ENCODE peak calls at places on chromosomes 1 and 21, in seven cellular contexts. G is fibroblast of lung, Z is dorsolateral prefrontal cortex, H is spleen, A is cardiac muscle cell, T is PC-9, D is BJ. Q is an unnamed sample.

GRCh38 chr1:55005351-55006140 is 6.8 kb downstream of the BSND start:
- DNase-seq in G (no peak), Z (no peak), H (peak; percentile 65), A (no peak), T (no peak), D (no peak), Q (no peak)

GRCh38 chr1:17207046-17207445 is 2.1 kb downstream of the PADI1 start:
- DNase-seq in G (no peak), Z (no peak), H (no peak), A (peak; percentile 28), T (no peak), D (no peak), Q (no peak)

GRCh38 chr1:83718338-83718737 is 280.6 kb downstream of the TTLL7 start:
- DNase-seq in G (no peak), Z (no peak), H (no peak), A (no peak), T (no peak), D (no peak), Q (no peak)

GRCh38 chr1:232501856-232502255 is 128.1 kb downstream of the SIPA1L2 start:
- DNase-seq in G (no peak), Z (no peak), H (no peak), A (no peak), T (no peak), D (no peak), Q (no peak)

GRCh38 chr1:230120949-230121381 is 53.9 kb downstream of the GALNT2 start:
- DNase-seq in G (peak; percentile 47), Z (no peak), H (no peak), A (no peak), T (no peak), D (no peak), Q (no peak)

GRCh38 chr1:116763787-116764465 is 9.7 kb downstream of the CD2 start:
- DNase-seq in G (no peak), Z (no peak), H (peak; percentile 55), A (peak; percentile 46), T (peak; percentile 17), D (no peak), Q (peak; percentile 24)

GRCh38 chr21:15552914-15553491 is 176.8 kb upstream of the USP25 start:
- DNase-seq in G (peak; percentile 8), Z (no peak), H (no peak), A (no peak), T (no peak), D (no peak), Q (no peak)

GRCh38 chr1:230351983-230352382 is 74.1 kb downstream of the PGBD5 start:
- DNase-seq in G (no peak), Z (no peak), H (no peak), A (no peak), T (no peak), D (no peak), Q (no peak)

GRCh38 chr1:109532365-109533136 is 7.1 kb upstream of the GPR61 start:
- DNase-seq in G (peak; percentile 76), Z (peak; percentile 80), H (peak; percentile 96), A (peak; percentile 82), T (peak; percentile 81), D (no peak), Q (peak; percentile 81)

GRCh38 chr1:229572286-229572685 is 13.8 kb upstream of the ABCB10 start:
- DNase-seq in G (no peak), Z (no peak), H (no peak), A (no peak), T (no peak), D (no peak), Q (no peak)

GRCh38 chr21:45420623-45421041 is 15.7 kb downstream of the COL18A1 start:
- DNase-seq in G (no peak), Z (no peak), H (peak; percentile 54), A (peak; percentile 34), T (peak; percentile 43), D (no peak), Q (no peak)

GRCh38 chr1:156502396-156502748 is 1.8 kb upstream of the MEF2D start:
- DNase-seq in G (no peak), Z (no peak), H (no peak), A (no peak), T (no peak), D (no peak), Q (no peak)

GRCh38 chr1:53783056-53783455 is 44.1 kb upstream of the GLIS1 start:
- DNase-seq in G (no peak), Z (no peak), H (no peak), A (no peak), T (no peak), D (no peak), Q (no peak)

GRCh38 chr1:207825719-207826556 is 74.1 kb downstream of the CD46 start:
- DNase-seq in G (peak; percentile 85), Z (no peak), H (peak; percentile 97), A (no peak), T (no peak), D (no peak), Q (peak; percentile 21)

GRCh38 chr1:207823880-207824566 is 72.2 kb downstream of the CD46 start:
- DNase-seq in G (peak; percentile 98), Z (no peak), H (peak; percentile 91), A (peak; percentile 87), T (peak; percentile 87), D (peak; percentile 90), Q (peak; percentile 79)

GRCh38 chr1:207825296-207825695 is 73.4 kb downstream of the CD46 start:
- DNase-seq in G (no peak), Z (no peak), H (no peak), A (no peak), T (no peak), D (no peak), Q (no peak)

GRCh38 chr1:207823531-207823879 is 71.7 kb downstream of the CD46 start:
- DNase-seq in G (no peak), Z (no peak), H (no peak), A (no peak), T (no peak), D (no peak), Q (no peak)

GRCh38 chr1:207824691-207825090 is 72.8 kb downstream of the CD46 start:
- DNase-seq in G (peak; percentile 48), Z (no peak), H (no peak), A (no peak), T (no peak), D (no peak), Q (no peak)
- H3K4me3 ChIP-seq in G (no peak overlapping the region), Z (peak overlapping the region; percentile 86), H (no peak overlapping the region), A (no peak overlapping the region), T (no peak overlapping the region), D (no peak overlapping the region), Q (no peak overlapping the region)

GRCh38 chr1:42845193-42845592 is 1.2 kb upstream of the ZNF691 start:
- DNase-seq in G (no peak), Z (no peak), H (no peak), A (no peak), T (no peak), D (no peak), Q (no peak)
- H3K4me3 ChIP-seq in G (no peak overlapping the region), Z (peak overlapping the region; percentile 96), H (peak overlapping the region; percentile 84), A (no peak overlapping the region), T (no peak overlapping the region), D (no peak overlapping the region), Q (peak overlapping the region; percentile 86)

DNA sequence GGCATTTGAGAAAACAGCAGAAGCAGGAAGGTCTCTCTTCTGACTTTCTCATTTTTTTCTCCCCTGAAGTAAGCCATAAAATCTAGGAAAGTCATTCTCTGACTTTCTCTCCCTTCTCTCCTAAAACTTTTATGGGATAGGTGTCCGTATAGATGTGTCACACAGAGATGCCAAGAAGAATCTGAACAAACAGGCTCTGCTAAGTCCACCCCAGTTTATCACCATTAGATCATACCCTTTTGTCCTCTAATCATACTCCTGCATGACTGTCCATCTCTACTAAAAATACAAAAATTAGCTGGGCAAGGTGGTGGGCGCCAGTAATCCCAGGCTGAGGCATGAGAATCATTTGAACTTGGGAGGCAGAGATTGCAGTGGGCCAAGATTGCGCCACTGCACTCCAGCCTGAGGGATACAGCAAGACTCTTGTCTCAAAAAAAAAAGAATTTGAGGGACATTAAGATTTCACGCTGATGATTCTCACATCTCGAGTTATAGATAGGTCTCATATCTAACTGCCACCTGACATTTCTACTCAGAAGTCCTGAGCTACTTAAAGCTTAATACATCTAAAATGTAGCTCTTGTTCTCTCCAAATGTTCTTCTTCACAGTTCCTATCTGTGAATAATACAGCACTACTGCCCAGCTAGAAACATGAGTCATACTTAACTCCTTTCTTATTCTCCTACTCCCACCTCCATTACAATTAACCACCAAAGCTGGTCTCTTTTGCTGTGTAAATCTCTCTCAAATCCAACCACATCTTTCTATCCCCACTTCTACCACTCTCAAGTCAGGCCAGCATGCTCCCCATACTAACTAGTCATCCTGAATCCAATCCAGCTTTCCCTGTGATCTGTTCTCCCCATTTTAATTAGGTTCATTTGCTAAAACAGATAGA is 47.7 kb downstream of the ZNF644 start:
- DNase-seq in G (peak; percentile 49), Z (no peak), H (no peak), A (no peak), T (no peak), D (no peak), Q (peak; percentile 3)
- H3K4me3 ChIP-seq in G (no peak overlapping the region), Z (no peak overlapping the region), H (no peak overlapping the region), A (no peak overlapping the region), T (no peak overlapping the region), D (no peak overlapping the region), Q (no peak overlapping the region)

DNA sequence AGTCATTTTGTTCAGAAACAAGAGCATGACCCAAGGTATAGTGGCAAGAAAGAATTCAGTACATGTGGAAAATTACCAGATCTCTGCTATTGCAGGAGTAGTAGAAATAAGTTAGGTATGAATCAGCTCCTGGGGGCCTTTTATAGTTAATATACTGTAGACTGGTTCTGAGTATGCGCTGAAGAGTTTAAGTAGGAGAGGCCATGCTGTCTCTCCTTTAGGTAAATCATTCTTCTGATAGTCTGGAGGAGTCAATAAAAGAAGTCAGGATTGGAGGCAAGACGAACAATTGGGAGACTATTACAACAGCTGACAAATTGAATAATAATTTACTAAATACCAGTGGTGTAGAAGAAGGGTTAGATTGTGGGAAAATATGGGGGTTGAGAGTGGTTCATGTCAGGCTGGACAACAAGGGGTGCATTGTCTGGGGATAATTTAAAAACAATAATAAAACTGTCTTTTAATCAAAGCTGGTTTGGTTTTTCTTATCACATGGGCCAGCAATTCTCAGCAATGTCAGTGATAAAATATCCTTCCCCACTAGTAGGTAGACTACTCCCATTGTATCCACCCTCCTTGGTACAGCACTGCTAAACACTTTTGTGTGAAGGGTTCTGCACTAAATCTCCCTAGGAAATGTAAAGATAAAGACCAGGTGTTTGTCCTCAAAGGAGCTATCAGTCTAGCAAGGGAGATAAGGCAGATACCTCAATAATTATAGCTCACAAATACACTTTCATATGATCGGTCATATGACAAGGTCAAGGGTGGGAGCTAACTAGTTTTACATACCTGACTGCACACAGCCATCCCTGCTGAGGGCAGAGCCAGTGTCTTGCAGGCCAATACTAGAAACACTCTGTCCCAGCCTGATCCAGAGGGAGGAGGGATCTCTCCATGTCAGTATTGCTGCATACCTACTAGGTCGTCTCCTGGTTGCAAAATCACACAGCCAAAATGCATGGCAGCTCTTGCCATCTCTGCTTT is 299.8 kb downstream of the VAV3 start:
- DNase-seq in G (no peak), Z (no peak), H (no peak), A (no peak), T (no peak), D (no peak), Q (no peak)
- H3K4me3 ChIP-seq in G (no peak overlapping the region), Z (no peak overlapping the region), H (no peak overlapping the region), A (no peak overlapping the region), T (no peak overlapping the region), D (no peak overlapping the region), Q (no peak overlapping the region)

Q was measured in MG63.